ENCODE peak calls at places on chromosomes 11 and 22, in eight cellular contexts. R is A549, X is SK-N-SH, E is neural progenitor cell, K is IMR-90, Y is mammary epithelial cell, I is GM23338, W is MM.1S. M is an unnamed sample.

GRCh38 chr11:68106165-68106940 is 14.8 kb downstream of the CHKA start:
- DNase-seq in W (no peak), I (no peak), Y (peak; percentile 23), R (no peak), E (no peak), X (no peak), K (no peak), M (no peak)

GRCh38 chr11:64357904-64358535 is 942 bp upstream of the RPS6KA4 start:
- DNase-seq in X (peak; percentile 63), E (no peak), R (peak; percentile 58), K (no peak), I (no peak), W (no peak), Y (peak; percentile 76), M (no peak)

GRCh38 chr11:27473017-27473406 is 422 bp upstream of the LGR4 start:
- DNase-seq in I (no peak), W (no peak), E (no peak), K (no peak), X (no peak), Y (no peak), R (no peak), M (no peak)

GRCh38 chr22:20424937-20425587 is 12.6 kb downstream of the SCARF2 start:
- DNase-seq in Y (no peak), I (peak; percentile 94), R (no peak), X (peak; percentile 75), W (no peak), E (peak; percentile 4), K (no peak), M (no peak)

GRCh38 chr11:38182126-38182907 is 1584.3 kb upstream of the RAG2 start:
- DNase-seq in R (no peak), X (no peak), Y (no peak), K (no peak), W (no peak), E (no peak), I (no peak), M (no peak)

GRCh38 chr11:68844801-68845200 is 3.1 kb upstream of the CPT1A start:
- DNase-seq in I (no peak), R (no peak), X (no peak), K (no peak), Y (no peak), E (no peak), W (no peak), M (no peak)

GRCh38 chr11:66288138-66288865 is 641 bp downstream of the YIF1A start:
- DNase-seq in R (no peak), K (no peak), W (no peak), I (peak; percentile 51), Y (peak; percentile 19), X (peak; percentile 49), E (no peak), M (no peak)

GRCh38 chr11:46300270-46300669 is 22.8 kb downstream of the CREB3L1 start:
- DNase-seq in R (no peak), I (no peak), Y (peak; percentile 48), K (no peak), E (no peak), X (no peak), W (peak; percentile 51), M (no peak)

GRCh38 chr22:32877196-32877595 is 75.7 kb downstream of the TIMP3 start:
- DNase-seq in E (no peak), W (no peak), K (no peak), R (no peak), I (no peak), Y (no peak), X (no peak), M (no peak)

GRCh38 chr11:8692417-8692816 is 9.8 kb downstream of the RPL27A start:
- DNase-seq in E (no peak), W (no peak), X (no peak), I (no peak), Y (no peak), R (no peak), K (no peak), M (no peak)

GRCh38 chr11:123755813-123756212 is 1.5 kb upstream of the OR6X1 start:
- DNase-seq in I (no peak), Y (no peak), K (no peak), R (no peak), X (no peak), E (no peak), W (no peak), M (no peak)

GRCh38 chr22:50627452-50627913 is 469 bp downstream of the ARSA start:
- DNase-seq in E (peak; percentile 71), X (peak; percentile 72), I (peak; percentile 63), W (peak; percentile 14), K (no peak), R (no peak), Y (peak; percentile 16), M (no peak)

GRCh38 chr11:33208150-33208549 is 46.9 kb upstream of the CSTF3 start:
- DNase-seq in Y (no peak), K (no peak), W (no peak), I (no peak), R (no peak), X (no peak), E (no peak), M (no peak)

GRCh38 chr11:20289732-20290131 is 73.8 kb upstream of the HTATIP2 start:
- DNase-seq in R (no peak), X (no peak), E (peak; percentile 43), Y (no peak), K (no peak), W (no peak), I (no peak), M (no peak)

GRCh38 chr11:71572811-71573210 is 7.4 kb downstream of the KRTAP5-10 start:
- DNase-seq in X (no peak), E (no peak), W (no peak), R (no peak), Y (no peak), K (no peak), I (no peak), M (no peak)

GRCh38 chr11:62394825-62395538 is 23.9 kb upstream of the SCGB1A1 start:
- DNase-seq in X (peak; percentile 89), K (peak; percentile 80), R (peak; percentile 93), E (peak; percentile 87), W (peak; percentile 80), Y (peak; percentile 75), I (peak; percentile 89), M (peak; percentile 28)

GRCh38 chr11:35539781-35540281 is 14.4 kb upstream of the PAMR1 start:
- DNase-seq in X (no peak), Y (peak; percentile 70), W (no peak), E (no peak), R (no peak), I (no peak), K (peak; percentile 86), M (no peak)

GRCh38 chr11:109037856-109038780 is 373.2 kb downstream of the DDX10 start:
- DNase-seq in Y (peak; percentile 77), E (peak; percentile 12), I (no peak), W (no peak), R (no peak), X (no peak), K (peak; percentile 61), M (no peak)

GRCh38 chr11:17760102-17761029 is 25.8 kb downstream of the KCNC1 start:
- DNase-seq in E (peak; percentile 88), X (peak; percentile 68), R (peak; percentile 57), W (peak; percentile 54), I (peak; percentile 92), K (peak; percentile 39), Y (peak; percentile 26), M (peak; percentile 12)
- H3K4me2 ChIP-seq in E (no peak overlapping the region), X (no peak overlapping the region), R (no peak overlapping the region), W (peak overlapping the region; percentile 28), I (no peak overlapping the region), K (no peak overlapping the region), Y (no peak overlapping the region), M (no peak overlapping the region)

DNA sequence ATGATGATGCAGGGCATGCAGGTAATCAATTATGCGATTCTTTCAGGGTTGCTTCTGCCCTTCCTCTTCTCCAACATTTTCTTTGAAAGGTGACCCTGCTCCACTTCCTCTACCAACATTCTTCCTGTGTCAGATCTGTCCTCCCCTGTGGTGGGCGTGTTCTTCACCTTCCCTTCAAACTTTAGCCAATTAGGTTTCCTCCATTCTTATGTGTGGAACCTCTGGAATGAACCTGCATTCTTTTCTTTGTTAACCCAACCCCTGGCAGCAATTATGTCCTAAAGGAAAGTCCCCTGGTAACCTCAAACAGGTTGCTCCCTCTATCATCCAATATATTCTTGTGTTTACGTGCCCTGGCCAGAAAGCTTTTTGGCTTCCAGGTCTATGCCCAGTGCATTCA is 22.4 kb downstream of the KIRREL3 start:
- DNase-seq in W (no peak), E (peak; percentile 10), I (peak; percentile 89), X (no peak), R (no peak), Y (no peak), K (no peak), M (no peak)
- H3K4me2 ChIP-seq in W (no peak overlapping the region), E (no peak overlapping the region), I (no peak overlapping the region), X (no peak overlapping the region), R (no peak overlapping the region), Y (no peak overlapping the region), K (no peak overlapping the region), M (no peak overlapping the region)

GRCh38 chr22:45425101-45425500 is 11.6 kb downstream of the RIBC2 start:
- DNase-seq in K (peak; percentile 36), W (no peak), X (no peak), R (no peak), Y (no peak), E (no peak), I (no peak), M (no peak)
- H3K4me2 ChIP-seq in K (no peak overlapping the region), W (no peak overlapping the region), X (no peak overlapping the region), R (no peak overlapping the region), Y (no peak overlapping the region), E (no peak overlapping the region), I (no peak overlapping the region), M (no peak overlapping the region)

GRCh38 chr22:43239102-43239875 is 52.4 kb upstream of the TTLL12 start:
- DNase-seq in K (no peak), E (no peak), W (no peak), Y (no peak), I (no peak), R (no peak), X (peak; percentile 84), M (no peak)

GRCh38 chr22:43235445-43236400 is 48.8 kb upstream of the TTLL12 start:
- DNase-seq in E (no peak), K (no peak), Y (no peak), X (no peak), I (no peak), W (no peak), R (no peak), M (no peak)

GRCh38 chr22:43238526-43239006 is 51.6 kb upstream of the TTLL12 start:
- DNase-seq in X (no peak), E (no peak), Y (no peak), K (no peak), R (no peak), W (no peak), I (no peak), M (no peak)

GRCh38 chr22:43236401-43237166 is 49.6 kb upstream of the TTLL12 start:
- DNase-seq in I (no peak), W (no peak), X (no peak), Y (no peak), R (no peak), E (no peak), K (no peak), M (no peak)

GRCh38 chr22:43237280-43237679 is 50.3 kb upstream of the TTLL12 start:
- DNase-seq in Y (no peak), X (no peak), E (no peak), I (no peak), W (no peak), R (no peak), K (no peak), M (no peak)
- H3K4me2 ChIP-seq in Y (no peak overlapping the region), X (no peak overlapping the region), E (no peak overlapping the region), I (no peak overlapping the region), W (no peak overlapping the region), R (no peak overlapping the region), K (no peak overlapping the region), M (no peak overlapping the region)